ENCODE peak calls at places on chromosomes 3 and 15, in eight cellular contexts. H, K, W, J, T, I, V and M are unnamed samples.

GRCh38 chr15:74863239-74864056 is 9.7 kb downstream of the SCAMP2 start:
- DNase-seq in H (peak; percentile 8), K (peak; percentile 13), W (peak; percentile 36), J (no peak), T (no peak), I (no peak), V (no peak), M (no peak)

GRCh38 chr3:177419904-177420601 is 222.8 kb upstream of the TBL1XR1 start:
- DNase-seq in H (no peak), K (no peak), W (no peak), J (no peak), T (no peak), I (peak; percentile 24), V (no peak), M (no peak)

GRCh38 chr15:38414351-38414750 is 39.6 kb upstream of the FAM98B start:
- DNase-seq in H (peak; percentile 87), K (peak; percentile 65), W (peak; percentile 79), J (peak; percentile 82), T (no peak), I (peak; percentile 42), V (no peak), M (no peak)

GRCh38 chr3:24264748-24265158 is 229.9 kb downstream of the THRB start:
- DNase-seq in H (peak; percentile 70), K (no peak), W (peak; percentile 26), J (no peak), T (no peak), I (peak; percentile 30), V (no peak), M (no peak)

GRCh38 chr3:183907176-183907575 is 22.5 kb upstream of the PARL start:
- DNase-seq in H (no peak), K (no peak), W (no peak), J (no peak), T (no peak), I (no peak), V (no peak), M (no peak)

GRCh38 chr3:78957456-78957855 is 810.3 kb downstream of the ROBO1 start:
- DNase-seq in H (no peak), K (no peak), W (no peak), J (no peak), T (no peak), I (no peak), V (no peak), M (no peak)

GRCh38 chr15:83835384-83836010 is 181.6 kb downstream of the ADAMTSL3 start:
- DNase-seq in H (no peak), K (no peak), W (no peak), J (no peak), T (no peak), I (no peak), V (no peak), M (no peak)

GRCh38 chr3:149572796-149573414 is 84.9 kb downstream of the WWTR1 start:
- DNase-seq in H (peak; percentile 65), K (no peak), W (no peak), J (no peak), T (no peak), I (no peak), V (no peak), M (no peak)

GRCh38 chr3:172918165-172918564 is 167.6 kb downstream of the ECT2 start:
- DNase-seq in H (peak; percentile 85), K (no peak), W (no peak), J (no peak), T (peak; percentile 47), I (no peak), V (peak; percentile 21), M (no peak)

GRCh38 chr15:70741677-70742293 is 21.6 kb downstream of the UACA start:
- DNase-seq in H (peak; percentile 53), K (no peak), W (no peak), J (no peak), T (no peak), I (peak; percentile 59), V (no peak), M (no peak)

GRCh38 chr15:34644061-34644460 is 60.6 kb upstream of the GOLGA8B start:
- DNase-seq in H (peak; percentile 71), K (no peak), W (no peak), J (no peak), T (no peak), I (peak; percentile 12), V (no peak), M (no peak)

GRCh38 chr3:41836360-41837134 is 125.4 kb downstream of the ULK4 start:
- DNase-seq in H (no peak), K (no peak), W (no peak), J (no peak), T (no peak), I (no peak), V (peak; percentile 4), M (no peak)

GRCh38 chr3:144031938-144032337 is 60.3 kb downstream of the DIPK2A start:
- DNase-seq in H (peak; percentile 31), K (peak; percentile 57), W (peak; percentile 82), J (peak; percentile 79), T (no peak), I (no peak), V (no peak), M (no peak)

GRCh38 chr3:184710870-184711365 is 946 bp downstream of the MAGEF1 start:
- DNase-seq in H (peak; percentile 13), K (no peak), W (peak; percentile 71), J (no peak), T (peak; percentile 27), I (no peak), V (no peak), M (no peak)

GRCh38 chr3:105829879-105830622 is 38.8 kb downstream of the CBLB start:
- DNase-seq in H (peak; percentile 72), K (no peak), W (no peak), J (no peak), T (no peak), I (no peak), V (no peak), M (no peak)

GRCh38 chr3:24042174-24042878 is 97.2 kb downstream of the NR1D2 start:
- DNase-seq in H (peak; percentile 29), K (no peak), W (no peak), J (no peak), T (no peak), I (no peak), V (no peak), M (no peak)

GRCh38 chr15:92847841-92848240 is 52.3 kb upstream of the CHD2 start:
- DNase-seq in H (no peak), K (no peak), W (no peak), J (no peak), T (no peak), I (no peak), V (no peak), M (no peak)

GRCh38 chr3:101381809-101382208 is 61.4 kb upstream of the IMPG2 start:
- DNase-seq in H (peak; percentile 58), K (no peak), W (no peak), J (no peak), T (peak; percentile 26), I (peak; percentile 38), V (peak; percentile 26), M (no peak)

GRCh38 chr15:63506537-63507035 is 2.2 kb downstream of the USP3 start:
- DNase-seq in H (no peak), K (no peak), W (no peak), J (no peak), T (peak; percentile 23), I (peak; percentile 57), V (no peak), M (no peak)

GRCh38 chr3:41026394-41027177 is 172.7 kb upstream of the CTNNB1 start:
- DNase-seq in H (peak; percentile 96), K (peak; percentile 75), W (peak; percentile 89), J (peak; percentile 91), T (no peak), I (peak; percentile 7), V (no peak), M (no peak)

GRCh38 chr3:27596920-27597319 is 112.7 kb upstream of the SLC4A7 start:
- DNase-seq in H (no peak), K (no peak), W (no peak), J (no peak), T (no peak), I (peak; percentile 5), V (no peak), M (no peak)

GRCh38 chr3:129974451-129975331 is at the start of gene TRH:
- DNase-seq in H (no peak), K (no peak), W (no peak), J (no peak), T (no peak), I (no peak), V (no peak), M (no peak)

GRCh38 chr15:52439470-52439869 is 89.2 kb downstream of the MYO5A start:
- DNase-seq in H (no peak), K (no peak), W (no peak), J (no peak), T (no peak), I (no peak), V (no peak), M (no peak)

GRCh38 chr15:45429974-45430792 is 51.8 kb upstream of the GATM start:
- DNase-seq in H (peak; percentile 55), K (peak; percentile 84), W (peak; percentile 90), J (peak; percentile 94), T (peak; percentile 0), I (peak; percentile 58), V (no peak), M (peak; percentile 49)

GRCh38 chr3:191244242-191244867 is 45.3 kb downstream of the OSTN start:
- DNase-seq in H (peak; percentile 60), K (no peak), W (no peak), J (no peak), T (no peak), I (no peak), V (no peak), M (no peak)

GRCh38 chr3:55333923-55334322 is 153.2 kb downstream of the WNT5A start:
- DNase-seq in H (peak; percentile 31), K (no peak), W (no peak), J (no peak), T (no peak), I (no peak), V (no peak), M (no peak)

GRCh38 chr3:41434781-41435180 is 235.5 kb downstream of the CTNNB1 start:
- DNase-seq in H (no peak), K (no peak), W (no peak), J (no peak), T (no peak), I (no peak), V (no peak), M (no peak)

GRCh38 chr3:13710251-13710650 is 161.3 kb downstream of the FBLN2 start:
- DNase-seq in H (no peak), K (no peak), W (no peak), J (peak; percentile 44), T (no peak), I (no peak), V (no peak), M (no peak)

GRCh38 chr3:9916734-9917680 is at the start of gene IL17RC:
- DNase-seq in H (peak; percentile 84), K (peak; percentile 91), W (peak; percentile 94), J (peak; percentile 95), T (peak; percentile 60), I (peak; percentile 59), V (no peak), M (no peak)

GRCh38 chr3:70973558-70973957 is 610.0 kb downstream of the FOXP1 start:
- DNase-seq in H (peak; percentile 65), K (no peak), W (no peak), J (no peak), T (no peak), I (peak; percentile 7), V (no peak), M (no peak)

GRCh38 chr3:102674284-102674683 is 239.5 kb downstream of the ZPLD1 start:
- DNase-seq in H (no peak), K (no peak), W (no peak), J (no peak), T (no peak), I (no peak), V (no peak), M (no peak)

GRCh38 chr3:49016414-49017228 is 1.8 kb downstream of the DALRD3 start:
- DNase-seq in H (no peak), K (no peak), W (no peak), J (no peak), T (peak; percentile 7), I (no peak), V (no peak), M (no peak)

GRCh38 chr15:101491739-101492640 is 2.5 kb upstream of the PCSK6 start:
- DNase-seq in H (no peak), K (no peak), W (no peak), J (no peak), T (no peak), I (no peak), V (no peak), M (peak; percentile 18)

GRCh38 chr3:2547049-2547448 is 448.4 kb downstream of the CNTN4 start:
- DNase-seq in H (no peak), K (no peak), W (no peak), J (no peak), T (no peak), I (no peak), V (no peak), M (no peak)